ENCODE peak calls at places on chromosomes 1 and 21, in four cellular contexts. C is left cardiac atrium; Y is ureter; O is activated CD8-positive, alpha-beta T cell treated with anti-CD3 and anti-CD28 coated beads for 36 hours. L is an unnamed sample.
A peak's percentile ranks its signal among the peaks of the same experiment; 100 is the strongest.

GRCh38 chr1:151069103-151069486 is 1.5 kb upstream of the GABPB2 start:
- DNase-seq in C (no peak), Y (no peak), O (no peak), L (no peak)

GRCh38 chr1:35936828-35937227 is 5.9 kb downstream of the AGO3 start:
- DNase-seq in C (no peak), Y (no peak), O (no peak), L (no peak)

GRCh38 chr1:43348809-43349593 is 9.8 kb upstream of the CDC20 start:
- DNase-seq in C (peak; percentile 86), Y (peak; percentile 88), O (peak; percentile 88), L (peak; percentile 81)

GRCh38 chr1:84164156-84164555 is 20.1 kb downstream of the PRKACB start:
- DNase-seq in C (no peak), Y (no peak), O (no peak), L (no peak)

GRCh38 chr1:234917495-234918188 is 211.0 kb downstream of the TOMM20 start:
- DNase-seq in C (no peak), Y (no peak), O (no peak), L (no peak)

GRCh38 chr1:43786975-43787374 is 79.6 kb downstream of the ST3GAL3 start:
- DNase-seq in C (peak; percentile 28), Y (no peak), O (no peak), L (no peak)

GRCh38 chr1:219041141-219041540 is 132.5 kb upstream of the LYPLAL1 start:
- DNase-seq in C (no peak), Y (no peak), O (no peak), L (no peak)

GRCh38 chr1:181077576-181078242 is 10.8 kb upstream of the IER5 start:
- DNase-seq in C (no peak), Y (no peak), O (no peak), L (no peak)

GRCh38 chr1:67784545-67785186 is 48.6 kb downstream of the GNG12 start:
- DNase-seq in C (no peak), Y (no peak), O (no peak), L (no peak)

GRCh38 chr1:9900142-9901043 is 9.7 kb downstream of the CTNNBIP1 start:
- DNase-seq in C (peak; percentile 73), Y (peak; percentile 72), O (no peak), L (no peak)

GRCh38 chr1:87084247-87084836 is 169.9 kb downstream of the HS2ST1 start:
- DNase-seq in C (no peak), Y (no peak), O (no peak), L (no peak)

GRCh38 chr1:241838831-241839365 is 9.1 kb upstream of the EXO1 start:
- DNase-seq in C (no peak), Y (no peak), O (no peak), L (no peak)

GRCh38 chr21:42056996-42057689 is 14.0 kb upstream of the UMODL1 start:
- DNase-seq in C (peak; percentile 67), Y (peak; percentile 74), O (no peak), L (no peak)

GRCh38 chr1:114669562-114670082 is at the start of gene DENND2C:
- DNase-seq in C (no peak), Y (peak; percentile 43), O (no peak), L (no peak)

GRCh38 chr1:40182956-40183710 is 21.9 kb downstream of the RLF start:
- DNase-seq in C (no peak), Y (no peak), O (peak; percentile 39), L (no peak)

GRCh38 chr21:16770279-16770678 is 742.6 kb upstream of the CXADR start:
- DNase-seq in C (no peak), Y (no peak), O (no peak), L (no peak)

GRCh38 chr1:17199267-17200044 is 5.5 kb upstream of the PADI1 start:
- DNase-seq in C (no peak), Y (no peak), O (peak; percentile 39), L (peak; percentile 36)

GRCh38 chr1:207025144-207025880 is 7.2 kb downstream of the C1orf116 start:
- DNase-seq in C (no peak), Y (no peak), O (no peak), L (no peak)